ENCODE peak calls at places on chromosomes 12 and 14, in four cellular contexts. J, H, U and L are unnamed samples.

GRCh38 chr14:89625208-89625987 is 208.4 kb upstream of the FOXN3 start:
- DNase-seq in J (no peak), H (peak; percentile 41), U (no peak), L (no peak)

GRCh38 chr12:106044773-106045172 is 94.0 kb downstream of the NUAK1 start:
- DNase-seq in J (no peak), H (no peak), U (no peak), L (no peak)

GRCh38 chr14:86787782-86788181 is 1205.2 kb downstream of the GALC start:
- DNase-seq in J (no peak), H (no peak), U (no peak), L (no peak)

GRCh38 chr14:20934148-20934762 is 21.0 kb upstream of the RNASE2 start:
- DNase-seq in J (peak; percentile 8), H (peak; percentile 65), U (peak; percentile 71), L (no peak)

GRCh38 chr12:3896851-3897351 is 23.7 kb upstream of the PARP11 start:
- DNase-seq in J (no peak), H (peak; percentile 7), U (no peak), L (no peak)

GRCh38 chr14:87522575-87522974 is 470.4 kb downstream of the GALC start:
- DNase-seq in J (no peak), H (no peak), U (peak; percentile 26), L (no peak)

GRCh38 chr12:54011665-54012532 is 3.1 kb downstream of the HOXC8 start:
- DNase-seq in J (no peak), H (no peak), U (no peak), L (no peak)

GRCh38 chr14:24430682-24431568 is 1.2 kb downstream of the KHNYN start:
- DNase-seq in J (no peak), H (peak; percentile 78), U (peak; percentile 23), L (no peak)

GRCh38 chr12:56296207-56296785 is 3.8 kb downstream of the CS start:
- DNase-seq in J (no peak), H (no peak), U (no peak), L (no peak)

GRCh38 chr14:71048393-71048792 is 141.1 kb downstream of the PCNX1 start:
- DNase-seq in J (no peak), H (no peak), U (no peak), L (no peak)

GRCh38 chr14:71054706-71055105 is 147.4 kb downstream of the PCNX1 start:
- DNase-seq in J (no peak), H (no peak), U (no peak), L (no peak)

GRCh38 chr14:71056168-71056567 is 148.9 kb downstream of the PCNX1 start:
- DNase-seq in J (no peak), H (no peak), U (no peak), L (no peak)

GRCh38 chr14:71049435-71050147 is 142.3 kb downstream of the PCNX1 start:
- DNase-seq in J (no peak), H (no peak), U (no peak), L (no peak)

DNA sequence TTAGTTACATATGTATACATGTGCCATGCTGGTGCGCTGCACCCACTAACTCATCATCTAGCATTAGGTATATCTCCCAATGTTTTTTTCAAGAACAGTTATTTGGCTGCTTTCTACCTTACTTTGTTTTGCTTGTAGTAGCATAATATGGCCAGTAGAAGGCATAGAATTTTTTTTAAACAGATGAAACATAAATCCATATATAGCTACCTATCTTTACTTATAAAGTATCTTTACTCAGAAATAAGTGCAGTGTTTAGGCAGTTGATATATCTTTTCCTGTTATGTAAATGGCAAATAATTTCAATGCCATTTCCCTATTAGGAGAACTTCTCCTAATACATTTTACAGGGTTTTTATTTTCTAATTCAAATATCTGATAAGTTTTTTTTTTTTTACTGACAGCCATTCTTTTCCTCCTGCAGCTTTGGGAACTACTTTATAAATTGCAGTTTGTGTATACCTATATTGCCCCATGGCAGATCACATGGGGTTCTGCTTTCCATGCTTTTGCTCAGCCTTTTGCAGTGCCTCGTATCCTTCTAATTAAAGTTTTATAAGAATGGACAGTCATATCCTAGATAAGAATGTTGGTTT is 143.1 kb downstream of the PCNX1 start:
- DNase-seq in J (no peak), H (no peak), U (no peak), L (no peak)
- TF ChIP-seq CTCF in J (peak; percentile 48), H (peak; percentile 61), U (peak; percentile 35), L (peak; percentile 51)

GRCh38 chr12:26153421-26154154 is 28.8 kb upstream of the BHLHE41 start:
- DNase-seq in J (no peak), H (no peak), U (no peak), L (no peak)
- TF ChIP-seq CTCF in J (no peak), H (no peak), U (no peak), L (no peak)

GRCh38 chr12:113316155-113316554 is 18.8 kb downstream of the SLC8B1 start:
- DNase-seq in J (no peak), H (no peak), U (no peak), L (no peak)
- TF ChIP-seq CTCF in J (no peak), H (no peak), U (no peak), L (peak; percentile 8)

DNA sequence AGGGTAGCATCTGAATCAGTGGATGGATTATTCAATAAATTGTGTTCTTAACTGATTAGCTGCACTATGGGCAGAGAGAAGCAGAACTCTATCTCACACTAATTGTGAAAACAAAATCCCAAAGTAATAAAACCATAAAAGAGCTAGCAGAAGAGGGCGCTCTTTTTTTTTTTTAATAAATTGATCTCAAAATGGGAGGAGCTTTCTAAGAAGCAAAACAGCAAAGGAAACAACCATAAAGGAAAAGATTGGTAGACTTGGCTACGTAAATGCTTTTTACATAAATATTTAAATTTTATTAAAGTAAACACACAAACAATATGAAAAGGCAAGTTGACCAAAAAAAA is 1.5 kb upstream of the TM7SF3 start:
- DNase-seq in J (no peak), H (no peak), U (no peak), L (no peak)
- TF ChIP-seq CTCF in J (peak; percentile 32), H (peak; percentile 61), U (peak; percentile 18), L (peak; percentile 60)